ENCODE peak calls at places on chromosomes 13 and 19, in nine cellular contexts. One of them, this sample, is unnamed.

GRCh38 chr19:50931023-50931422 is 19.8 kb upstream of the KLK4 start:
- DNase-seq in upper lobe of right lung: no peak
- DNase-seq in fibroblast of lung: no peak
- DNase-seq in breast epithelium: no peak
- DNase-seq in HCT116: no peak
- DNase-seq in cardiac muscle cell: no peak
- DNase-seq in uterus: no peak
- DNase-seq in mucosa of descending colon: no peak
- DNase-seq in spleen: no peak
- DNase-seq in this sample: no peak

GRCh38 chr13:93173656-93174055 is 53.0 kb upstream of the GPC6 start:
- DNase-seq in upper lobe of right lung: no peak
- DNase-seq in fibroblast of lung: peak; percentile 28
- DNase-seq in breast epithelium: no peak
- DNase-seq in HCT116: no peak
- DNase-seq in cardiac muscle cell: no peak
- DNase-seq in uterus: no peak
- DNase-seq in mucosa of descending colon: no peak
- DNase-seq in spleen: no peak
- DNase-seq in this sample: no peak

GRCh38 chr13:62033932-62034331 is 618.3 kb upstream of the PCDH20 start:
- DNase-seq in upper lobe of right lung: no peak
- DNase-seq in fibroblast of lung: peak; percentile 2
- DNase-seq in breast epithelium: no peak
- DNase-seq in HCT116: no peak
- DNase-seq in cardiac muscle cell: peak; percentile 47
- DNase-seq in uterus: no peak
- DNase-seq in mucosa of descending colon: no peak
- DNase-seq in spleen: no peak
- DNase-seq in this sample: no peak

GRCh38 chr13:95201814-95202521 is 99.3 kb downstream of the ABCC4 start:
- DNase-seq in upper lobe of right lung: no peak
- DNase-seq in fibroblast of lung: peak; percentile 25
- DNase-seq in breast epithelium: no peak
- DNase-seq in HCT116: no peak
- DNase-seq in cardiac muscle cell: no peak
- DNase-seq in uterus: no peak
- DNase-seq in mucosa of descending colon: no peak
- DNase-seq in spleen: no peak
- DNase-seq in this sample: no peak

GRCh38 chr13:31476266-31476665 is 263.1 kb upstream of the RXFP2 start:
- DNase-seq in upper lobe of right lung: no peak
- DNase-seq in fibroblast of lung: peak; percentile 79
- DNase-seq in breast epithelium: no peak
- DNase-seq in HCT116: no peak
- DNase-seq in cardiac muscle cell: peak; percentile 35
- DNase-seq in uterus: peak; percentile 16
- DNase-seq in mucosa of descending colon: no peak
- DNase-seq in spleen: no peak
- DNase-seq in this sample: no peak

GRCh38 chr13:108575430-108575829 is 54.0 kb upstream of the MYO16 start:
- DNase-seq in upper lobe of right lung: no peak
- DNase-seq in fibroblast of lung: no peak
- DNase-seq in breast epithelium: no peak
- DNase-seq in HCT116: no peak
- DNase-seq in cardiac muscle cell: no peak
- DNase-seq in uterus: no peak
- DNase-seq in mucosa of descending colon: no peak
- DNase-seq in spleen: no peak
- DNase-seq in this sample: no peak

GRCh38 chr13:40595693-40596092 is 70.7 kb downstream of the FOXO1 start:
- DNase-seq in upper lobe of right lung: no peak
- DNase-seq in fibroblast of lung: peak; percentile 12
- DNase-seq in breast epithelium: no peak
- DNase-seq in HCT116: no peak
- DNase-seq in cardiac muscle cell: no peak
- DNase-seq in uterus: no peak
- DNase-seq in mucosa of descending colon: no peak
- DNase-seq in spleen: no peak
- DNase-seq in this sample: no peak

GRCh38 chr13:41075034-41075433 is 13.7 kb downstream of the WBP4 start:
- DNase-seq in upper lobe of right lung: no peak
- DNase-seq in fibroblast of lung: peak; percentile 69
- DNase-seq in breast epithelium: no peak
- DNase-seq in HCT116: no peak
- DNase-seq in cardiac muscle cell: peak; percentile 64
- DNase-seq in uterus: no peak
- DNase-seq in mucosa of descending colon: no peak
- DNase-seq in spleen: no peak
- DNase-seq in this sample: no peak

GRCh38 chr19:7787141-7787540 is 24.1 kb downstream of the CLEC4M start:
- DNase-seq in upper lobe of right lung: no peak
- DNase-seq in fibroblast of lung: no peak
- DNase-seq in breast epithelium: no peak
- DNase-seq in HCT116: no peak
- DNase-seq in cardiac muscle cell: no peak
- DNase-seq in uterus: no peak
- DNase-seq in mucosa of descending colon: no peak
- DNase-seq in spleen: peak; percentile 59
- DNase-seq in this sample: no peak

GRCh38 chr19:33055718-33056117 is 9.0 kb downstream of the RHPN2 start:
- DNase-seq in upper lobe of right lung: no peak
- DNase-seq in fibroblast of lung: no peak
- DNase-seq in breast epithelium: no peak
- DNase-seq in HCT116: no peak
- DNase-seq in cardiac muscle cell: no peak
- DNase-seq in uterus: no peak
- DNase-seq in mucosa of descending colon: no peak
- DNase-seq in spleen: no peak
- DNase-seq in this sample: no peak

GRCh38 chr19:46056536-46056935 is 15.7 kb upstream of the IGFL4 start:
- DNase-seq in upper lobe of right lung: no peak
- DNase-seq in fibroblast of lung: no peak
- DNase-seq in breast epithelium: peak; percentile 60
- DNase-seq in HCT116: no peak
- DNase-seq in cardiac muscle cell: no peak
- DNase-seq in uterus: no peak
- DNase-seq in mucosa of descending colon: no peak
- DNase-seq in spleen: no peak
- DNase-seq in this sample: no peak

GRCh38 chr19:30219682-30220081 is 152.5 kb upstream of the ZNF536 start:
- DNase-seq in upper lobe of right lung: no peak
- DNase-seq in fibroblast of lung: no peak
- DNase-seq in breast epithelium: no peak
- DNase-seq in HCT116: no peak
- DNase-seq in cardiac muscle cell: no peak
- DNase-seq in uterus: no peak
- DNase-seq in mucosa of descending colon: no peak
- DNase-seq in spleen: no peak
- DNase-seq in this sample: no peak

GRCh38 chr13:33204130-33204927 is 81.2 kb downstream of the STARD13 start:
- DNase-seq in upper lobe of right lung: no peak
- DNase-seq in fibroblast of lung: peak; percentile 95
- DNase-seq in breast epithelium: no peak
- DNase-seq in HCT116: no peak
- DNase-seq in cardiac muscle cell: no peak
- DNase-seq in uterus: peak; percentile 86
- DNase-seq in mucosa of descending colon: no peak
- DNase-seq in spleen: no peak
- DNase-seq in this sample: no peak

GRCh38 chr19:39671739-39672363 is 16.1 kb downstream of the LGALS16 start:
- DNase-seq in upper lobe of right lung: no peak
- DNase-seq in fibroblast of lung: peak; percentile 48
- DNase-seq in breast epithelium: no peak
- DNase-seq in HCT116: peak; percentile 66
- DNase-seq in cardiac muscle cell: peak; percentile 67
- DNase-seq in uterus: no peak
- DNase-seq in mucosa of descending colon: no peak
- DNase-seq in spleen: no peak
- DNase-seq in this sample: no peak
- TF ChIP-seq CTCF in upper lobe of right lung: peak; percentile 50
- TF ChIP-seq CTCF in fibroblast of lung: peak; percentile 42
- TF ChIP-seq CTCF in breast epithelium: peak; percentile 40
- TF ChIP-seq CTCF in HCT116: peak; percentile 75
- TF ChIP-seq CTCF in cardiac muscle cell: peak; percentile 42
- TF ChIP-seq CTCF in uterus: peak; percentile 39
- TF ChIP-seq CTCF in mucosa of descending colon: no peak
- TF ChIP-seq CTCF in spleen: peak; percentile 62
- TF ChIP-seq CTCF in this sample: peak; percentile 40

GRCh38 chr19:2629491-2630351 is 72.8 kb downstream of the GNG7 start:
- DNase-seq in upper lobe of right lung: no peak
- DNase-seq in fibroblast of lung: no peak
- DNase-seq in breast epithelium: no peak
- DNase-seq in HCT116: no peak
- DNase-seq in cardiac muscle cell: no peak
- DNase-seq in uterus: no peak
- DNase-seq in mucosa of descending colon: no peak
- DNase-seq in spleen: peak; percentile 78
- DNase-seq in this sample: no peak
- H3K4me1 ChIP-seq in upper lobe of right lung: peaks cover 27% of the 10 kb centered on the region
- H3K4me1 ChIP-seq in fibroblast of lung: peaks cover 9% of the 10 kb centered on the region
- H3K4me1 ChIP-seq in breast epithelium: peaks cover 5% of the 10 kb centered on the region
- H3K4me1 ChIP-seq in HCT116: peaks cover 29% of the 10 kb centered on the region
- H3K4me1 ChIP-seq in cardiac muscle cell: peaks cover 10% of the 10 kb centered on the region
- H3K4me1 ChIP-seq in uterus: no peaks in the 10 kb centered on the region
- H3K4me1 ChIP-seq in mucosa of descending colon: peaks cover 6% of the 10 kb centered on the region
- H3K4me1 ChIP-seq in spleen: peaks cover 87% of the 10 kb centered on the region
- H3K4me1 ChIP-seq in this sample: peaks cover 20% of the 10 kb centered on the region

GRCh38 chr13:81760316-81760715 is 1419.4 kb upstream of the SPRY2 start:
- DNase-seq in upper lobe of right lung: no peak
- DNase-seq in fibroblast of lung: no peak
- DNase-seq in breast epithelium: no peak
- DNase-seq in HCT116: no peak
- DNase-seq in cardiac muscle cell: no peak
- DNase-seq in uterus: no peak
- DNase-seq in mucosa of descending colon: no peak
- DNase-seq in spleen: no peak
- DNase-seq in this sample: no peak

GRCh38 chr13:81762449-81762848 is 1421.5 kb upstream of the SPRY2 start:
- DNase-seq in upper lobe of right lung: no peak
- DNase-seq in fibroblast of lung: no peak
- DNase-seq in breast epithelium: no peak
- DNase-seq in HCT116: no peak
- DNase-seq in cardiac muscle cell: no peak
- DNase-seq in uterus: no peak
- DNase-seq in mucosa of descending colon: no peak
- DNase-seq in spleen: no peak
- DNase-seq in this sample: no peak

DNA sequence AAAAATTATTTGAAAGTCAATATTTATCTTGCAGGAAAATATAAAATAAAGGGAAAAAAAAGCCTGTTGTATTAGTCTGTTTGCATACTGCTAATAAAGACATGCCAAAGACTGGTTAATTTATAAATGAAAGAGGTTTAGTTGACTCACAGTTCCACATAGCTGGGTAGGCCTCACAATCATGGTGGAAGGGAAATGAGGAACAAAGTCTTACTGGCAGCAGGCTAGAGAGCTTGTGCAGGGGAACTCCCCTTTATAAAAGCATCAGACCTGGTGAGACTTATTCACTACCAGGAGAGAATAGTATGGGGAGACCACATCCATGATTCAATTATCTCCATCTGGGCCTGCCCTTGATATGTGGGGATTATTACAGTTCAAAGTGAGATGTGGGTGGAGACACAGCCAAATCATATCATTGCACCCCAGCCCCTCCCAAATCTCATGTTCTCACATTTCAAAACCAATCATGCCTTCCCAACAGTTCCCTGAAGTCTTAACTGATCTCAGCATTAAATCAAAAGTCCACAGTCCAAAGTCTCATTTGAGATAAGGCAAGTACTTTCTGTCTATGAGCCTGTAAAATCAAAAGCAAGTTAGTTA is 1416.5 kb upstream of the SPRY2 start:
- DNase-seq in upper lobe of right lung: no peak
- DNase-seq in fibroblast of lung: no peak
- DNase-seq in breast epithelium: no peak
- DNase-seq in HCT116: no peak
- DNase-seq in cardiac muscle cell: no peak
- DNase-seq in uterus: no peak
- DNase-seq in mucosa of descending colon: no peak
- DNase-seq in spleen: no peak
- DNase-seq in this sample: no peak
- H3K4me3 ChIP-seq in upper lobe of right lung: no peak overlapping the region
- H3K4me3 ChIP-seq in fibroblast of lung: no peak overlapping the region
- H3K4me3 ChIP-seq in breast epithelium: no peak overlapping the region
- H3K4me3 ChIP-seq in HCT116: no peak overlapping the region
- H3K4me3 ChIP-seq in cardiac muscle cell: no peak overlapping the region
- H3K4me3 ChIP-seq in uterus: no peak overlapping the region
- H3K4me3 ChIP-seq in mucosa of descending colon: no peak overlapping the region
- H3K4me3 ChIP-seq in spleen: no peak overlapping the region
- H3K4me3 ChIP-seq in this sample: no peak overlapping the region

GRCh38 chr13:75195479-75196111 is 286.4 kb downstream of the TBC1D4 start:
- DNase-seq in upper lobe of right lung: no peak
- DNase-seq in fibroblast of lung: peak; percentile 33
- DNase-seq in breast epithelium: no peak
- DNase-seq in HCT116: no peak
- DNase-seq in cardiac muscle cell: no peak
- DNase-seq in uterus: no peak
- DNase-seq in mucosa of descending colon: no peak
- DNase-seq in spleen: no peak
- DNase-seq in this sample: no peak

GRCh38 chr13:75194717-75195116 is 287.3 kb downstream of the TBC1D4 start:
- DNase-seq in upper lobe of right lung: no peak
- DNase-seq in fibroblast of lung: no peak
- DNase-seq in breast epithelium: no peak
- DNase-seq in HCT116: no peak
- DNase-seq in cardiac muscle cell: no peak
- DNase-seq in uterus: no peak
- DNase-seq in mucosa of descending colon: no peak
- DNase-seq in spleen: no peak
- DNase-seq in this sample: no peak

GRCh38 chr13:75197803-75198202 is 284.2 kb downstream of the TBC1D4 start:
- DNase-seq in upper lobe of right lung: no peak
- DNase-seq in fibroblast of lung: no peak
- DNase-seq in breast epithelium: no peak
- DNase-seq in HCT116: no peak
- DNase-seq in cardiac muscle cell: no peak
- DNase-seq in uterus: no peak
- DNase-seq in mucosa of descending colon: no peak
- DNase-seq in spleen: no peak
- DNase-seq in this sample: no peak

DNA sequence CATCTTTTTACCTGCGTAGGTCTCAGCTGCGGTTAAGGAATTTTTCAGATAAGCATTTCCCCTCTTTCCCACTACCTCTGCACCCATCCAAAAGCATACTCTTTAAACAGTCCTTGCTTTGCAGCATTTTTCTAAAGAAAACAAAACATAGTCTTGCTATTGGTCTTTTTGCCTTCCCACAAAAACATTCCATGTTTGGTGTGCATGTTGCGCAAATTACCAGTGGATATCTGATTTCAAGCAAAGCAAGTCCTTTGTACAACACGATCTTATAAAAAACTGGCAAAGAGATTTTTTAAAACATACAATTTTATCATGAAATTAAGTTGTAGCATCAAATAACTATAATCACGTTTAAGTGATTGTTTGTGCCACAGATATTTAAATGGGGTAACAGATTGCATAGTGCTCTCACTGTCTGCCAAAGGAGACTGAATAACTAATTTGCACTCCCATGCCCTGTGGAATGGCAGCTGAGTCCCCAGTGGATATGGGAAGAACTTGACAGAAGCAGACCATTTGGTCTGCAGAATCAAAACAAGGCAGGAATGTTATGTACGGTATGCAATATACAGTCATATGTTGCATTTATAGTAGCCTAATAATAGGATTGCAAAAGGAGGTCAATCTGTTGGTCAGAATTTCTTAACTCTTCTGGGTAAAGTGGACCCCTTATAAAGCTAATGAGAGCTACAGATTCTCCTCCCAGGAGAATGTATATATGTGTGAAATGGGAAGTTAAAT is 285.7 kb downstream of the TBC1D4 start:
- DNase-seq in upper lobe of right lung: no peak
- DNase-seq in fibroblast of lung: peak; percentile 88
- DNase-seq in breast epithelium: no peak
- DNase-seq in HCT116: no peak
- DNase-seq in cardiac muscle cell: no peak
- DNase-seq in uterus: no peak
- DNase-seq in mucosa of descending colon: no peak
- DNase-seq in spleen: no peak
- DNase-seq in this sample: no peak
- TF ChIP-seq CTCF in upper lobe of right lung: no peak
- TF ChIP-seq CTCF in fibroblast of lung: peak; percentile 8
- TF ChIP-seq CTCF in breast epithelium: no peak
- TF ChIP-seq CTCF in HCT116: no peak
- TF ChIP-seq CTCF in cardiac muscle cell: no peak
- TF ChIP-seq CTCF in uterus: no peak
- TF ChIP-seq CTCF in mucosa of descending colon: no peak
- TF ChIP-seq CTCF in spleen: no peak
- TF ChIP-seq CTCF in this sample: no peak

This sample was measured in left lung.